ENCODE peak calls at places on chromosome 4, in ten cellular contexts. F is SJSA1, Y is psoas muscle, K is upper lobe of left lung, A is mesenchymal stem cell, W is left lung, H is suprapubic skin, M is cardiac muscle cell, X is mesendoderm, U is gastrocnemius medialis. D is an unnamed sample.

GRCh38 chr4:40628888-40629287 is 776 bp downstream of the RBM47 start:
- DNase-seq in K (no peak), A (no peak), Y (no peak), M (no peak), H (no peak), F (no peak), X (peak; percentile 36), U (no peak), W (no peak), D (no peak)

GRCh38 chr4:76024007-76024406 is 710 bp upstream of the CXCL10 start:
- DNase-seq in Y (no peak), M (no peak), U (no peak), H (no peak), W (no peak), K (no peak), F (no peak), A (no peak), X (no peak), D (no peak)

GRCh38 chr4:66014146-66014765 is 344.0 kb upstream of the EPHA5 start:
- DNase-seq in F (no peak), H (no peak), M (no peak), K (no peak), A (no peak), X (peak; percentile 65), W (no peak), Y (no peak), U (no peak), D (no peak)

GRCh38 chr4:117796677-117797076 is 237.6 kb upstream of the NDST3 start:
- DNase-seq in K (no peak), H (no peak), W (no peak), Y (no peak), X (no peak), M (no peak), A (no peak), F (no peak), U (no peak), D (no peak)

GRCh38 chr4:128675083-128675482 is 134.4 kb upstream of the JADE1 start:
- DNase-seq in U (no peak), Y (no peak), F (no peak), K (no peak), W (no peak), A (no peak), X (no peak), M (no peak), H (no peak), D (no peak)

GRCh38 chr4:144709793-144710525 is 64.0 kb downstream of the HHIP start:
- DNase-seq in K (no peak), F (peak; percentile 86), A (no peak), X (peak; percentile 42), U (no peak), H (no peak), M (peak; percentile 41), Y (no peak), W (no peak), D (no peak)

GRCh38 chr4:48017108-48017527 is 546 bp downstream of the NIPAL1 start:
- DNase-seq in W (peak; percentile 58), Y (peak; percentile 55), U (no peak), A (peak; percentile 82), K (peak; percentile 34), H (peak; percentile 75), F (peak; percentile 44), X (peak; percentile 54), M (peak; percentile 61), D (peak; percentile 80)

GRCh38 chr4:105352826-105353225 is 121.0 kb downstream of the PPA2 start:
- DNase-seq in H (no peak), K (no peak), U (no peak), W (no peak), Y (no peak), X (peak; percentile 11), F (no peak), A (peak; percentile 38), M (no peak), D (no peak)

GRCh38 chr4:185464887-185465286 is 6.6 kb downstream of the CCDC110 start:
- DNase-seq in H (no peak), W (no peak), F (no peak), Y (no peak), M (no peak), A (peak; percentile 37), K (no peak), U (no peak), X (no peak), D (no peak)

GRCh38 chr4:11408569-11408968 is 20.1 kb downstream of the HS3ST1 start:
- DNase-seq in A (no peak), F (no peak), W (no peak), U (no peak), H (no peak), Y (no peak), K (no peak), M (no peak), X (no peak), D (no peak)

GRCh38 chr4:112509243-112510190 is 6.5 kb downstream of the NEUROG2 start:
- DNase-seq in Y (no peak), U (no peak), W (no peak), F (no peak), K (no peak), M (no peak), A (no peak), H (no peak), X (peak; percentile 56), D (no peak)

GRCh38 chr4:73603307-73603710 is 16.9 kb downstream of the RASSF6 start:
- DNase-seq in W (no peak), X (no peak), K (no peak), A (peak; percentile 85), F (no peak), U (no peak), M (peak; percentile 89), Y (no peak), H (no peak), D (no peak)

GRCh38 chr4:19309365-19309764 is 942.3 kb upstream of the SLIT2 start:
- DNase-seq in F (peak; percentile 31), K (no peak), A (peak; percentile 43), H (no peak), U (no peak), W (no peak), Y (no peak), M (peak; percentile 79), X (peak; percentile 53), D (no peak)

GRCh38 chr4:137956256-137956655 is 285.9 kb downstream of the SLC7A11 start:
- DNase-seq in F (no peak), A (no peak), K (no peak), X (no peak), W (no peak), H (no peak), Y (no peak), M (peak; percentile 50), U (no peak), D (no peak)

GRCh38 chr4:15476396-15476795 is 6.7 kb downstream of the CC2D2A start:
- DNase-seq in W (no peak), A (no peak), M (no peak), U (no peak), K (no peak), F (no peak), Y (no peak), H (no peak), X (no peak), D (no peak)

GRCh38 chr4:76665139-76665538 is 230.1 kb downstream of the SHROOM3 start:
- DNase-seq in F (no peak), K (peak; percentile 83), X (no peak), H (no peak), M (no peak), A (no peak), Y (no peak), W (peak; percentile 70), U (no peak), D (peak; percentile 94)

GRCh38 chr4:148962539-148963290 is 520.5 kb upstream of the NR3C2 start:
- DNase-seq in W (no peak), K (no peak), H (no peak), F (no peak), Y (no peak), U (no peak), X (no peak), A (peak; percentile 40), M (no peak), D (no peak)

GRCh38 chr4:81469774-81470455 is 1.8 kb downstream of the RASGEF1B start:
- DNase-seq in X (peak; percentile 51), M (no peak), H (no peak), K (no peak), A (no peak), U (no peak), Y (no peak), W (no peak), F (no peak), D (no peak)
- H3K4me3 ChIP-seq in X (peak overlapping the region; percentile 83), M (peak overlapping the region; percentile 58), H (peak overlapping the region; percentile 98), K (peak overlapping the region; percentile 75), A (no peak overlapping the region), U (peak overlapping the region; percentile 85), Y (peak overlapping the region; percentile 100), W (peak overlapping the region; percentile 81), F (no peak overlapping the region), D (no peak overlapping the region)

GRCh38 chr4:158006973-158007372 is 165.9 kb downstream of the GASK1B start:
- DNase-seq in X (no peak), H (no peak), W (no peak), K (no peak), F (no peak), Y (no peak), U (no peak), M (peak; percentile 81), A (no peak), D (no peak)
- H3K4me1 ChIP-seq in X (no peaks in the 10 kb centered on the region), H (peaks cover 19% of the 10 kb centered on the region), W (no peaks in the 10 kb centered on the region), K (peaks cover 10% of the 10 kb centered on the region), F (peaks cover 3% of the 10 kb centered on the region), Y (peaks cover 6% of the 10 kb centered on the region), U (peaks cover 10% of the 10 kb centered on the region), M (peaks cover 7% of the 10 kb centered on the region), A (peaks cover 9% of the 10 kb centered on the region), D (peaks cover 5% of the 10 kb centered on the region)

DNA sequence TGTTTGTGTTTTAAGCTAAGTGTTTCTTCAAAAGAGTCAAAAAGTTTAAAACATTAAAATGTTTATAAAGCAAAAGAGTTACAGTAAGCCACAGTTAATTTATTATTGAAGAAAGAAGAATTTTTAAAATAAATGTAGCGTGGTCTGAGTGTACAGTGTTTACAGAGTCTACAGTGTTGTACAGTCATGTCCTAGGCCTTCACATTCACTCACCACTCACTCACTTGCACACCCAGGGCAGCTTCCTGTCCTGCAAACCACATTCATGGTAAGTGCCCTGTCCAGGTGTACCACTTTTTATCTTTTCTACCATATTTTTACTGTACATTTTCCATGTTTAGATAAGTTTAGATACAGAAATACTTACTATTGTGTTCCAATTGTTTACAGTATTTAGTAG is 239.7 kb upstream of the AGA start:
- DNase-seq in H (no peak), F (no peak), K (no peak), A (no peak), U (no peak), W (no peak), M (no peak), X (no peak), Y (no peak), D (no peak)
- H3K4me3 ChIP-seq in H (no peak overlapping the region), F (no peak overlapping the region), K (no peak overlapping the region), A (no peak overlapping the region), U (no peak overlapping the region), W (no peak overlapping the region), M (no peak overlapping the region), X (no peak overlapping the region), Y (no peak overlapping the region), D (no peak overlapping the region)

GRCh38 chr4:70997068-70997467 is 3.6 kb downstream of the DCK start:
- DNase-seq in U (no peak), Y (no peak), W (no peak), M (no peak), K (no peak), F (no peak), A (no peak), X (no peak), H (no peak), D (no peak)
- H3K4me1 ChIP-seq in U (peaks cover 13% of the 10 kb centered on the region), Y (peaks cover 26% of the 10 kb centered on the region), W (peaks cover 21% of the 10 kb centered on the region), M (no peaks in the 10 kb centered on the region), K (peaks cover 23% of the 10 kb centered on the region), F (peaks cover 18% of the 10 kb centered on the region), A (peaks cover 3% of the 10 kb centered on the region), X (peaks cover 4% of the 10 kb centered on the region), H (peaks cover 47% of the 10 kb centered on the region), D (peaks cover 6% of the 10 kb centered on the region)

D was measured in RWPE2.